ENCODE peak calls at places on chromosomes 1 and 21, in nine cellular contexts. Y, M, A, B, S, R, J, E and Z are unnamed samples.

GRCh38 chr21:23374155-23374554 is 2233.1 kb downstream of the MRPL39 start:
- DNase-seq in Y (no peak), M (no peak), A (no peak), B (no peak), S (no peak), R (no peak), J (no peak), E (no peak), Z (no peak)

GRCh38 chr21:46180778-46181391 is 3.4 kb downstream of the SPATC1L start:
- DNase-seq in Y (no peak), M (no peak), A (no peak), B (no peak), S (no peak), R (no peak), J (peak; percentile 53), E (no peak), Z (no peak)

GRCh38 chr1:245588250-245588649 is 433.5 kb downstream of the KIF26B start:
- DNase-seq in Y (peak; percentile 42), M (no peak), A (no peak), B (no peak), S (no peak), R (no peak), J (no peak), E (no peak), Z (no peak)

GRCh38 chr1:15153184-15153841 is at the start of gene TMEM51:
- DNase-seq in Y (peak; percentile 93), M (peak; percentile 77), A (peak; percentile 85), B (no peak), S (no peak), R (peak; percentile 88), J (no peak), E (no peak), Z (no peak)

GRCh38 chr1:229285424-229285823 is 14.5 kb downstream of the RAB4A start:
- DNase-seq in Y (peak; percentile 27), M (no peak), A (no peak), B (no peak), S (no peak), R (no peak), J (no peak), E (no peak), Z (no peak)

GRCh38 chr1:5742032-5742431 is 250.2 kb downstream of the NPHP4 start:
- DNase-seq in Y (no peak), M (no peak), A (no peak), B (no peak), S (no peak), R (no peak), J (no peak), E (no peak), Z (no peak)

GRCh38 chr1:42684139-42684538 is 1.9 kb downstream of the YBX1 start:
- DNase-seq in Y (peak; percentile 38), M (peak; percentile 38), A (no peak), B (peak; percentile 31), S (no peak), R (peak; percentile 49), J (no peak), E (no peak), Z (no peak)

GRCh38 chr1:214717323-214717722 is 114.3 kb downstream of the CENPF start:
- DNase-seq in Y (peak; percentile 7), M (peak; percentile 61), A (no peak), B (no peak), S (no peak), R (peak; percentile 53), J (no peak), E (no peak), Z (no peak)

DNA sequence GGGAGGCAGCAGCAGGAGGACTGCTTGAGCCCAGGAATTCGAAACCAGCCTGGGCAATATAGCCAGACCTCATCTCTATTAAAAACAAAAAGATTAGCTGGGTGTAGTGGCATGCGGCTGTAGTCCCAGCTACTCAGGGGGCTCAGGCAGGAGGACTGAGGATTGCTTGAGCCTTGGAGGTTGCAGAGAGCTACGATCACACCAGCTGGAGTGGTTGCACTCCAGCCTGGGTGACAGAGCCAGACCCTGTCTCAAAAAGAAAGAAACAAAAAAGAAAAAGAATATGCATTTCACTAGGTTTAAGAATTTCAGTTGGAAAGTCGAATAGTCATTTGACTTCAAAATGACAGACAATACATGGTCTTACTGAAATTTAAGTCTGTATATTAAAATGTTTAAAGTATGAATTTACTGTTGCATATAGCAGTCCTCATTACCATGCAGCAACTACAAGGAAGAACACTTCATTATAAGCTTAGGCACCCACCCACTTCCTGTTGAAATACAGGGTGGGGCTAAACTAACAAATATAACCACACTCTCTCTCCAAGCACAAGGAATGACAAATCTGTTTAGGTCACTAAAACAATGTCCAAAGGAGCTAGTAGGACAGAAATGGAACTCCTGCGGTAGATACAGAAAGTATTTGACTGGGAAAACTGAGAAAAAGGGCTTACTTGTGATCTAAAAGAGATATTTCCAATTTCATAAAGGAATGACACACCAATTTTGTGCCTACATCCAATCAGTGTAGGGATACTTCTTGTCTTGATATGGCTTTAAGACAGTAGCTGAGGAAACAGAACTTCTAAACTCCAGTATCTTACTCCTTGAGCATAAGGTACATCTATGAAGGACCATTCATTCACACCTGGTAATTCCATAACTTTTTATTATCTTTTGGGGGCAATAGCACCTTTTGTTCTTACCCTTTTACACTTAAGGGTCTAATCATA is 44.1 kb downstream of the GPR3 start:
- DNase-seq in Y (no peak), M (peak; percentile 75), A (no peak), B (peak; percentile 66), S (no peak), R (peak; percentile 82), J (no peak), E (peak; percentile 66), Z (no peak)
- H3K4me3 ChIP-seq in Y (no peak overlapping the region), M (peak overlapping the region; percentile 4), A (no peak overlapping the region), B (peak overlapping the region; percentile 61), S (peak overlapping the region; percentile 30), R (no peak overlapping the region), J (no peak overlapping the region), E (no peak overlapping the region), Z (peak overlapping the region; percentile 20)

GRCh38 chr1:10823000-10823401 is 26.6 kb upstream of the CASZ1 start:
- DNase-seq in Y (no peak), M (no peak), A (no peak), B (no peak), S (no peak), R (no peak), J (no peak), E (no peak), Z (no peak)

GRCh38 chr1:10825592-10825991 is 29.1 kb upstream of the CASZ1 start:
- DNase-seq in Y (no peak), M (no peak), A (no peak), B (no peak), S (no peak), R (peak; percentile 51), J (no peak), E (no peak), Z (no peak)

GRCh38 chr1:10827377-10828333 is 31.2 kb upstream of the CASZ1 start:
- DNase-seq in Y (no peak), M (no peak), A (no peak), B (no peak), S (no peak), R (no peak), J (no peak), E (no peak), Z (no peak)

GRCh38 chr1:10821388-10821787 is 24.9 kb upstream of the CASZ1 start:
- DNase-seq in Y (no peak), M (no peak), A (no peak), B (no peak), S (no peak), R (no peak), J (no peak), E (no peak), Z (no peak)

GRCh38 chr1:10824821-10825540 is 28.5 kb upstream of the CASZ1 start:
- DNase-seq in Y (no peak), M (peak; percentile 76), A (no peak), B (no peak), S (no peak), R (peak; percentile 96), J (no peak), E (peak; percentile 39), Z (no peak)
- H3K4me3 ChIP-seq in Y (no peak overlapping the region), M (no peak overlapping the region), A (no peak overlapping the region), B (no peak overlapping the region), S (no peak overlapping the region), R (no peak overlapping the region), J (no peak overlapping the region), E (no peak overlapping the region), Z (no peak overlapping the region)

DNA sequence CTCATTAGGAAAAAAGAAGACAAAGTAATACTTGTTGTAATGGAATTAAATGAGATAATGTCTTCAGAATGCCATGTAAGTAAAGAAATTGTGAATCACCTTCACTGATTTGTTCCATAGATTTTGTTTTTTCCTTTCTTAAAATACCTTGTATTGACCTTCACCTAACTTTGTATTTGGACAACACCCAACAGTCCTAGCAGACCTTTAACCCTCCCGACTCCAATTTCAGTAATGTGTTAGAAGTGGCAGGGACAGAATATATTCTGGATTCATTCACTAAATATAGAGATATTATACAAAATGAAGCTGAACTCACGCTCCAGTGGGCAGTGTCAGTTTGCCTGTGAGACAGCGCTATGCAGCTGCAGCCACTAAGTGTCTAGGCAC is 57.9 kb downstream of the UCK2 start:
- DNase-seq in Y (no peak), M (no peak), A (no peak), B (no peak), S (no peak), R (no peak), J (no peak), E (no peak), Z (no peak)
- H3K4me3 ChIP-seq in Y (no peak overlapping the region), M (no peak overlapping the region), A (no peak overlapping the region), B (no peak overlapping the region), S (no peak overlapping the region), R (no peak overlapping the region), J (no peak overlapping the region), E (no peak overlapping the region), Z (no peak overlapping the region)

GRCh38 chr1:21618059-21618458 is 51.1 kb downstream of the RAP1GAP start:
- DNase-seq in Y (no peak), M (no peak), A (no peak), B (no peak), S (no peak), R (no peak), J (no peak), E (no peak), Z (no peak)

GRCh38 chr1:21614419-21615115 is 54.6 kb downstream of the RAP1GAP start:
- DNase-seq in Y (no peak), M (peak; percentile 30), A (no peak), B (no peak), S (no peak), R (peak; percentile 77), J (no peak), E (no peak), Z (no peak)

GRCh38 chr1:21619041-21619947 is 49.9 kb downstream of the RAP1GAP start:
- DNase-seq in Y (peak; percentile 32), M (no peak), A (no peak), B (no peak), S (no peak), R (no peak), J (no peak), E (no peak), Z (no peak)

GRCh38 chr1:21617126-21617738 is 51.9 kb downstream of the RAP1GAP start:
- DNase-seq in Y (no peak), M (no peak), A (no peak), B (no peak), S (no peak), R (no peak), J (no peak), E (no peak), Z (no peak)

DNA sequence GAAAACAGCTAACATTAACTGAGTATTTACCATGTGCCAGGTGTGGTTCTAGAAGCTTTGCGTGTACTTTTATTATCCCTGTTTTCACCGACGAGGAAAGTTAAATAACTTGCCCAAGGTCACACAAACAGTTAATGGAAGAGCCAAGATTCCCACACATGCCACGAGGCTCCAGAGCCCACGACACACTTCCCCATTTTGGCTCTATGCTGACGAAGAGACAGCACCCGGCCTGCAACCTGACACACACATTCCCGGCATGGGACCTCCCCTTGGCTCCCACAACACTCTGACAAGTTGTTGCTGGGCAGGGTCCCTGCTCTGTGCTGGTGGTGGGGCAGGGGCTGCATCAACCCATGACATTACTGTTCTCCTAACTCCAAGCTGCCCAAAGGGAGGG is 52.8 kb downstream of the RAP1GAP start:
- DNase-seq in Y (no peak), M (no peak), A (no peak), B (no peak), S (no peak), R (no peak), J (no peak), E (no peak), Z (no peak)
- H3K4me3 ChIP-seq in Y (no peak overlapping the region), M (no peak overlapping the region), A (no peak overlapping the region), B (no peak overlapping the region), S (no peak overlapping the region), R (no peak overlapping the region), J (no peak overlapping the region), E (no peak overlapping the region), Z (no peak overlapping the region)